ENCODE peak calls at places on chromosomes 12 and 14, in ten cellular contexts. R is HepG2, S is A549, Z is NB4, Q is neuronal stem cell, I is skeletal muscle cell, V is adipocyte, D is ascending aorta, W is neural progenitor cell, G is GM23248. L is an unnamed sample.

GRCh38 chr14:103348154-103348553 is 14.1 kb downstream of the EIF5 start:
- DNase-seq in S (no peak), V (peak), G (peak), W (no peak), I (no peak), D (no peak), Z (no peak), Q (no peak), R (no peak), L (no peak)

GRCh38 chr14:39169541-39169900 is 612 bp downstream of the TRAPPC6B start:
- DNase-seq in S (no peak), Z (peak), I (no peak), V (peak), Q (no peak), G (peak), W (no peak), D (no peak), R (no peak), L (no peak)

GRCh38 chr14:76375484-76375883 is 453 bp upstream of the ESRRB start:
- DNase-seq in R (no peak), I (no peak), D (no peak), V (no peak), Z (no peak), W (no peak), G (peak), S (no peak), Q (no peak), L (no peak)

GRCh38 chr14:68473794-68474193 is 319.1 kb downstream of the ZFP36L1 start:
- DNase-seq in D (no peak), V (no peak), W (no peak), Q (no peak), S (no peak), Z (no peak), G (no peak), I (no peak), R (no peak), L (no peak)

GRCh38 chr14:76498536-76498935 is 122.6 kb downstream of the ESRRB start:
- DNase-seq in D (no peak), I (no peak), S (no peak), Q (no peak), V (no peak), Z (no peak), R (no peak), W (no peak), G (no peak), L (no peak)

GRCh38 chr14:101004176-101004575 is 100.7 kb upstream of the RTL1 start:
- DNase-seq in R (no peak), Q (no peak), D (no peak), I (no peak), G (no peak), W (no peak), Z (no peak), S (no peak), V (no peak), L (no peak)

GRCh38 chr12:34219046-34219770 is 196.9 kb downstream of the ALG10 start:
- DNase-seq in W (no peak), G (no peak), S (no peak), Z (no peak), Q (peak), D (no peak), I (no peak), R (no peak), V (no peak), L (no peak)

GRCh38 chr12:107241421-107241820 is 148.1 kb upstream of the CRY1 start:
- DNase-seq in D (no peak), W (no peak), Q (no peak), V (no peak), R (no peak), I (no peak), G (no peak), Z (no peak), S (no peak), L (no peak)

GRCh38 chr12:55692631-55693322 is 14.9 kb downstream of the ITGA7 start:
- DNase-seq in G (no peak), Q (no peak), I (no peak), S (no peak), W (no peak), D (no peak), Z (no peak), R (no peak), V (no peak), L (no peak)

GRCh38 chr14:74085047-74085637 is 386 bp downstream of the LIN52 start:
- DNase-seq in V (peak), I (no peak), W (peak), R (peak), S (peak), D (no peak), G (peak), Q (peak), Z (peak), L (no peak)

GRCh38 chr14:104184911-104185499 is 46.6 kb downstream of the KIF26A start:
- DNase-seq in D (no peak), G (no peak), I (no peak), Z (no peak), V (no peak), Q (no peak), W (no peak), R (no peak), S (no peak), L (no peak)

GRCh38 chr14:95645016-95645996 is 40.9 kb upstream of the TCL1B start:
- DNase-seq in R (no peak), Q (no peak), W (no peak), D (no peak), V (no peak), Z (no peak), S (no peak), I (no peak), G (no peak), L (no peak)

GRCh38 chr14:77508249-77508648 is 9.6 kb upstream of the ISM2 start:
- DNase-seq in V (peak), I (peak), S (no peak), R (peak), G (peak), Z (no peak), D (no peak), Q (no peak), W (no peak), L (no peak)

GRCh38 chr12:100221523-100221922 is 20.9 kb downstream of the ACTR6 start:
- DNase-seq in V (no peak), Z (no peak), I (no peak), R (no peak), D (no peak), S (no peak), Q (no peak), W (no peak), G (no peak), L (no peak)

GRCh38 chr12:126369487-126370463 is 1304.5 kb downstream of the AACS start:
- DNase-seq in Z (no peak), V (peak), I (no peak), W (no peak), S (no peak), G (peak), R (no peak), Q (no peak), D (no peak), L (no peak)

GRCh38 chr14:102378830-102379229 is 16.1 kb downstream of the TECPR2 start:
- DNase-seq in W (no peak), G (no peak), S (no peak), Q (no peak), D (no peak), I (no peak), R (no peak), Z (no peak), V (no peak), L (no peak)

GRCh38 chr12:100789146-100789545 is 5.4 kb upstream of the ANO4 start:
- DNase-seq in R (no peak), D (no peak), W (no peak), G (peak), Q (no peak), V (peak), S (no peak), Z (no peak), I (no peak), L (no peak)

GRCh38 chr12:53053223-53054111 is 3.6 kb downstream of the TNS2 start:
- DNase-seq in R (peak), V (peak), G (peak), I (no peak), Z (peak), Q (no peak), W (peak), D (no peak), S (no peak), L (no peak)

GRCh38 chr12:1531654-1532366 is 62.6 kb downstream of the FBXL14 start:
- DNase-seq in I (no peak), S (no peak), Q (no peak), G (peak), D (no peak), Z (no peak), R (no peak), V (peak), W (no peak), L (no peak)

GRCh38 chr12:124822218-124822617 is 41.4 kb downstream of the SCARB1 start:
- DNase-seq in Z (no peak), S (no peak), V (no peak), D (no peak), Q (no peak), I (no peak), W (no peak), R (no peak), G (no peak), L (no peak)

GRCh38 chr12:39605996-39606395 is 13.6 kb downstream of the ABCD2 start:
- DNase-seq in S (no peak), Q (no peak), D (no peak), Z (no peak), V (no peak), W (no peak), R (no peak), I (no peak), G (no peak), L (no peak)

GRCh38 chr14:103014466-103015319 is 42.7 kb downstream of the CDC42BPB start:
- DNase-seq in D (no peak), R (no peak), W (peak), Z (peak), I (no peak), S (no peak), Q (peak), V (no peak), G (peak), L (no peak)

GRCh38 chr12:53781218-53781801 is 29.5 kb upstream of the CISTR start:
- DNase-seq in Q (no peak), V (no peak), I (no peak), D (no peak), G (no peak), S (no peak), Z (no peak), R (no peak), W (no peak), L (no peak)

DNA sequence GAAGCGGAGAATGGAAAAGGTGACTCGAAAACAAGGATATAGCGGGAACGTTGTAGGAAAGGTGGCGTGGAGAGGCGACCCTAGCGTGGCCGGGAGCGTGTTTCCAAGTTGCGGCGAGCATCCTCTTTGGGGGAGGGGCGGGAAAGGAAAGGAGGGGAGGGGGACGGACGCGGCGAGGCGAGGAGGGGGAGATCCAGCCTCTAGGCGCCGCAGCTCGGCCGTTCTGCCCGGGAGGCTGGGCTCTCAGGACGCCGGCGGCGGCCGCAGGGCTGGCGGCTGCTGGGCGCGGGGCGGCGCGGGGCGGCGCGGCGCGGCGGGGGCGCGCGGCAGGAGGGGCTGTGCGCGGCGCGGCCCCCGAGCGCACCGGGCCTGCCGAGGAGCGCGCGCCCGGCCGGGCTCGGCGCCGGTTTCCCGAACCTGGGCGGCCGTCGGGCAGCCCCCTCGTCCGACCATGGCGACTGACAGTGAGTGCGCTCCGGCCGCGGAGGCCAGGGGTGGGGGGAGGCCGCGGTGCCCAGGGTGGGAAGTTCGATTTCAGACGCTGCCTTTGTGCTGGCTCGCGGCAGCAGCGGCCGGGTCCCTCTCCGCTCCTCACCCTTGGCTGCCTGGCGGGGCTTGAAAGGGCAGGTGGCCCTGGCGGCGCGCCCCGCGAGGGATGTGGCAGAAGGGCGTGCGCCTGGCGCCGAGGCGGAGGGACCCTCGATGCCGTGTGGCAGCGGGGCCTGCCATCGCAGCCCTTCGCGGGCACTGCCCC is 50.3 kb downstream of the SNAPC1 start:
- DNase-seq in V (peak), I (no peak), D (no peak), W (peak), G (peak), S (no peak), Q (peak), R (no peak), Z (no peak), L (no peak)
- H3K4me3 ChIP-seq in V (peak), I (peak), D (peak), W (peak), G (peak), S (peak), Q (peak), R (peak), Z (no peak), L (peak)

DNA sequence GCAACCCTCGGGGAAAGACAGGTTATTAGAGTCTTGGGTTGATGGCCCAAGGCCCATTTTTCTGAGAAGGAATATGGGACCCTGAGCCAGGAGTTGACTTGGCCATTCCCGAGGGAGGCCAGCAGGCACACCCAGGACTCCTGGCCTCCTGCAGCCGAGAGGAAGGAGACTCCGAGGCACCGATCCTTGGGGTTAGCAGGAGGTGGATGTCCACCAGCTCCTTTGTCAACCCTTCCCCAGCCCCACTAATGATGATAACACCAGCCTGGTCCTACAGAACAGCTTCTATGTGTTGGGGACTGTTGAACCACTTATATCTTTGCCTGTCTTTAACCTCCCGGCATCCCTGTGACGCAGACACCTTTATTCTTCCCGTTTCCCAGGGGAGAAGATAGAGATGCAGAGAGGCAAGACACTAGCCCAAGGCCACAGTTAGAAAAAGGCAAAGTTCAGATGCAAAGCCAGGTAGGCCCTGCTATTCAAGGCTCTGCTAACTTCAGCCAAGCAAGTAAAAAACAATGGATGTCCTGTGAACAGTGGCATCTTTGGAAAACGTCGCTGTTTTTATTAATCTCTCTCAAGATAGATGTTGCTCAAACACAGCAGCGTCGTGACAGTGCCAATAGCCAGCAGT is 767.3 kb upstream of the TBX3 start:
- DNase-seq in I (no peak), V (no peak), S (no peak), D (no peak), W (no peak), Q (no peak), Z (no peak), G (no peak), R (no peak), L (no peak)
- H3K4me3 ChIP-seq in I (peak), V (peak), S (peak), D (peak), W (peak), Q (peak), Z (no peak), G (peak), R (peak), L (peak)

GRCh38 chr12:112333030-112333429 is 49.2 kb downstream of the HECTD4 start:
- DNase-seq in V (no peak), G (no peak), D (no peak), Q (no peak), Z (no peak), R (no peak), S (no peak), I (no peak), W (no peak), L (no peak)
- H3K4me3 ChIP-seq in V (no peak), G (no peak), D (no peak), Q (no peak), Z (no peak), R (no peak), S (no peak), I (no peak), W (no peak), L (no peak)

GRCh38 chr14:75297417-75298040 is 18.9 kb downstream of the FOS start:
- DNase-seq in S (no peak), Q (no peak), Z (peak), D (no peak), R (no peak), V (no peak), W (no peak), I (no peak), G (no peak), L (no peak)
- H3K4me3 ChIP-seq in S (no peak), Q (no peak), Z (no peak), D (no peak), R (no peak), V (no peak), W (no peak), I (no peak), G (no peak), L (no peak)

DNA sequence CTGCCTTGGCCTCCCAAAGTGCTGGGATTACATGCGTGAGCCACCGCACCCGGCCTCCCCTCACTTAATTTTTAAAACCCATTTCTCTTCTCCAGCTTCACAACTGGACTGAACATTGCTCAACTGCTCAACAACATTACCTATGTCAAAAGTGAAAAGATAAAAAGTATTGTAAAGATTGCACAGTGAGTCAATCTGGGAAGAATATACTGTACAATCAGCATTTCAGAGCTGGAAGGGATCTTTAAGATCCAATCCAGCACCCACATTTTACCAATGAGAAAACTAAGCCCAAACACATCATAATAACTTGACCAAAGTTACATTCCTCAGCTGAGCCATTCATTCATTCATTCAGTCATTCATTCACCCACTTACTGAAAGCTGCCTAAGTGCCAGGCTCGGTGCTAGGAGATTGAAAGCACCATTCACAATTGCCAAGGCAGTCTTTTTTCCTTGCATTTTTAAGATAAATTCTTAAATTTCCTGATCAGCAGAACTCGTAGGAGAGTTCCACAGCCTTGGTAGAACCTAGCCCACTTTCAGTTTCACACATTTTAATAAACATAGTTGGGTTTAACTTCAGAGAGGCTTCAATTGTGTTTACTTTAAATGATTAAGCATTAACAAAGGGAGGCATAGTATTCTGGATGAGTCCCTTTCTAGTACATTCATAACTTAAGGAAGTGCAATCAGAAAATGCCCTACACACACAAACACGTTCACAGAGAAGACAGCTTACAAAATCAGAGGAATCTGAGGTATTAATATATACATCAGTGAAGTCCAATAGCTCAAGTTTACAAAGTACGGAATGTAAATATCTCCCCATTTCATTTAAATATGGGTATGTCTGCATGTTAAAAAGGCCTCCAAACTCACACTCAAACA is 3.0 kb downstream of the GALNT4 start:
- DNase-seq in V (no peak), Q (no peak), S (no peak), D (no peak), W (no peak), R (peak), G (no peak), Z (no peak), I (no peak), L (no peak)
- H3K4me3 ChIP-seq in V (peak), Q (no peak), S (peak), D (peak), W (no peak), R (peak), G (peak), Z (peak), I (no peak), L (peak)

GRCh38 chr12:4681732-4682131 is 32.8 kb downstream of the NDUFA9 start:
- DNase-seq in Q (no peak), R (no peak), G (no peak), W (no peak), Z (no peak), I (no peak), V (no peak), S (no peak), D (no peak), L (no peak)
- H3K4me3 ChIP-seq in Q (no peak), R (no peak), G (no peak), W (no peak), Z (no peak), I (no peak), V (no peak), S (no peak), D (no peak), L (no peak)

L was measured in esophagus squamous epithelium.